ENCODE peak calls at places on chromosomes 2 and 18, in nine cellular contexts. One of them, this sample, is unnamed.

GRCh38 chr2:102268529-102269524 is 42.5 kb upstream of the IL1RL1 start:
- DNase-seq in heart left ventricle: no peak
- DNase-seq in HFFc6: peak; percentile 55
- DNase-seq in fibroblast of lung: peak; percentile 89
- DNase-seq in CD4-positive, alpha-beta T cell: no peak
- DNase-seq in right atrium auricular region: no peak
- DNase-seq in A549: no peak
- DNase-seq in BE2C: no peak
- DNase-seq in neural progenitor cell: no peak
- DNase-seq in this sample: no peak

GRCh38 chr2:181393472-181393871 is 63.7 kb upstream of the ITGA4 start:
- DNase-seq in heart left ventricle: no peak
- DNase-seq in fibroblast of lung: peak; percentile 60
- DNase-seq in neural progenitor cell: no peak
- DNase-seq in BE2C: no peak
- DNase-seq in right atrium auricular region: no peak
- DNase-seq in HFFc6: peak; percentile 76
- DNase-seq in A549: peak; percentile 18
- DNase-seq in CD4-positive, alpha-beta T cell: no peak
- DNase-seq in this sample: no peak

GRCh38 chr2:44582363-44583008 is 220.7 kb downstream of the CAMKMT start:
- DNase-seq in fibroblast of lung: peak; percentile 45
- DNase-seq in BE2C: no peak
- DNase-seq in HFFc6: peak; percentile 18
- DNase-seq in heart left ventricle: no peak
- DNase-seq in CD4-positive, alpha-beta T cell: no peak
- DNase-seq in A549: no peak
- DNase-seq in right atrium auricular region: no peak
- DNase-seq in neural progenitor cell: no peak
- DNase-seq in this sample: no peak

GRCh38 chr18:63152096-63152495 is 167.5 kb downstream of the BCL2 start:
- DNase-seq in right atrium auricular region: no peak
- DNase-seq in CD4-positive, alpha-beta T cell: no peak
- DNase-seq in BE2C: no peak
- DNase-seq in fibroblast of lung: no peak
- DNase-seq in HFFc6: no peak
- DNase-seq in neural progenitor cell: no peak
- DNase-seq in heart left ventricle: no peak
- DNase-seq in A549: no peak
- DNase-seq in this sample: no peak

GRCh38 chr2:217125004-217125403 is 265.1 kb upstream of the TNP1 start:
- DNase-seq in A549: no peak
- DNase-seq in neural progenitor cell: no peak
- DNase-seq in heart left ventricle: peak; percentile 34
- DNase-seq in CD4-positive, alpha-beta T cell: no peak
- DNase-seq in fibroblast of lung: no peak
- DNase-seq in HFFc6: no peak
- DNase-seq in right atrium auricular region: no peak
- DNase-seq in BE2C: no peak
- DNase-seq in this sample: no peak

GRCh38 chr2:5980351-5981054 is 288.3 kb downstream of the SOX11 start:
- DNase-seq in A549: no peak
- DNase-seq in right atrium auricular region: no peak
- DNase-seq in BE2C: no peak
- DNase-seq in CD4-positive, alpha-beta T cell: no peak
- DNase-seq in fibroblast of lung: no peak
- DNase-seq in heart left ventricle: no peak
- DNase-seq in HFFc6: no peak
- DNase-seq in neural progenitor cell: no peak
- DNase-seq in this sample: no peak

GRCh38 chr18:31876707-31877106 is 66.2 kb downstream of the TRAPPC8 start:
- DNase-seq in right atrium auricular region: no peak
- DNase-seq in HFFc6: no peak
- DNase-seq in A549: no peak
- DNase-seq in CD4-positive, alpha-beta T cell: no peak
- DNase-seq in BE2C: no peak
- DNase-seq in neural progenitor cell: no peak
- DNase-seq in fibroblast of lung: no peak
- DNase-seq in heart left ventricle: no peak
- DNase-seq in this sample: no peak

GRCh38 chr18:9839211-9839610 is 46.6 kb upstream of the TXNDC2 start:
- DNase-seq in neural progenitor cell: no peak
- DNase-seq in A549: no peak
- DNase-seq in right atrium auricular region: no peak
- DNase-seq in fibroblast of lung: no peak
- DNase-seq in CD4-positive, alpha-beta T cell: no peak
- DNase-seq in heart left ventricle: no peak
- DNase-seq in BE2C: no peak
- DNase-seq in HFFc6: no peak
- DNase-seq in this sample: no peak

GRCh38 chr2:67503066-67503795 is 106.1 kb downstream of the ETAA1 start:
- DNase-seq in neural progenitor cell: no peak
- DNase-seq in heart left ventricle: no peak
- DNase-seq in BE2C: no peak
- DNase-seq in CD4-positive, alpha-beta T cell: no peak
- DNase-seq in fibroblast of lung: peak; percentile 93
- DNase-seq in HFFc6: peak; percentile 88
- DNase-seq in right atrium auricular region: no peak
- DNase-seq in A549: peak; percentile 32
- DNase-seq in this sample: no peak

GRCh38 chr18:32548688-32549087 is 78.0 kb upstream of the GAREM1 start:
- DNase-seq in fibroblast of lung: no peak
- DNase-seq in BE2C: no peak
- DNase-seq in CD4-positive, alpha-beta T cell: no peak
- DNase-seq in A549: no peak
- DNase-seq in right atrium auricular region: no peak
- DNase-seq in neural progenitor cell: peak; percentile 93
- DNase-seq in heart left ventricle: no peak
- DNase-seq in HFFc6: no peak
- DNase-seq in this sample: peak; percentile 43

GRCh38 chr2:28975671-28976070 is 5.4 kb upstream of the TOGARAM2 start:
- DNase-seq in CD4-positive, alpha-beta T cell: no peak
- DNase-seq in fibroblast of lung: no peak
- DNase-seq in neural progenitor cell: no peak
- DNase-seq in A549: no peak
- DNase-seq in HFFc6: no peak
- DNase-seq in BE2C: no peak
- DNase-seq in right atrium auricular region: no peak
- DNase-seq in heart left ventricle: no peak
- DNase-seq in this sample: no peak

GRCh38 chr2:9484533-9484932 is 10.2 kb downstream of the IAH1 start:
- DNase-seq in HFFc6: peak; percentile 46
- DNase-seq in right atrium auricular region: no peak
- DNase-seq in fibroblast of lung: peak; percentile 57
- DNase-seq in neural progenitor cell: no peak
- DNase-seq in CD4-positive, alpha-beta T cell: no peak
- DNase-seq in heart left ventricle: no peak
- DNase-seq in BE2C: no peak
- DNase-seq in A549: no peak
- DNase-seq in this sample: no peak

GRCh38 chr2:24920813-24921441 is 890 bp upstream of the ADCY3 start:
- DNase-seq in CD4-positive, alpha-beta T cell: no peak
- DNase-seq in right atrium auricular region: no peak
- DNase-seq in BE2C: no peak
- DNase-seq in HFFc6: no peak
- DNase-seq in fibroblast of lung: no peak
- DNase-seq in neural progenitor cell: peak; percentile 45
- DNase-seq in heart left ventricle: no peak
- DNase-seq in A549: peak; percentile 33
- DNase-seq in this sample: no peak
- TF ChIP-seq CTCF in CD4-positive, alpha-beta T cell: no peak
- TF ChIP-seq CTCF in right atrium auricular region: no peak
- TF ChIP-seq CTCF in BE2C: peak; percentile 59
- TF ChIP-seq CTCF in HFFc6: peak; percentile 52
- TF ChIP-seq CTCF in fibroblast of lung: peak; percentile 32
- TF ChIP-seq CTCF in neural progenitor cell: peak; percentile 40
- TF ChIP-seq CTCF in heart left ventricle: no peak
- TF ChIP-seq CTCF in A549: peak; percentile 76
- TF ChIP-seq CTCF in this sample: peak; percentile 47

GRCh38 chr2:238435752-238436096 is 9.0 kb downstream of the ASB1 start:
- DNase-seq in neural progenitor cell: no peak
- DNase-seq in HFFc6: no peak
- DNase-seq in A549: no peak
- DNase-seq in right atrium auricular region: no peak
- DNase-seq in fibroblast of lung: no peak
- DNase-seq in heart left ventricle: no peak
- DNase-seq in BE2C: no peak
- DNase-seq in CD4-positive, alpha-beta T cell: no peak
- DNase-seq in this sample: no peak

GRCh38 chr2:238433941-238434845 is 7.5 kb downstream of the ASB1 start:
- DNase-seq in CD4-positive, alpha-beta T cell: no peak
- DNase-seq in HFFc6: peak; percentile 94
- DNase-seq in neural progenitor cell: no peak
- DNase-seq in A549: no peak
- DNase-seq in BE2C: no peak
- DNase-seq in fibroblast of lung: peak; percentile 91
- DNase-seq in heart left ventricle: no peak
- DNase-seq in right atrium auricular region: no peak
- DNase-seq in this sample: no peak

GRCh38 chr2:238434846-238435751 is 8.4 kb downstream of the ASB1 start:
- DNase-seq in fibroblast of lung: no peak
- DNase-seq in BE2C: no peak
- DNase-seq in right atrium auricular region: no peak
- DNase-seq in heart left ventricle: no peak
- DNase-seq in CD4-positive, alpha-beta T cell: no peak
- DNase-seq in neural progenitor cell: no peak
- DNase-seq in HFFc6: no peak
- DNase-seq in A549: no peak
- DNase-seq in this sample: no peak

GRCh38 chr2:238431431-238431830 is 4.7 kb downstream of the ASB1 start:
- DNase-seq in right atrium auricular region: no peak
- DNase-seq in A549: no peak
- DNase-seq in BE2C: no peak
- DNase-seq in neural progenitor cell: no peak
- DNase-seq in heart left ventricle: no peak
- DNase-seq in fibroblast of lung: no peak
- DNase-seq in CD4-positive, alpha-beta T cell: no peak
- DNase-seq in HFFc6: no peak
- DNase-seq in this sample: no peak

DNA sequence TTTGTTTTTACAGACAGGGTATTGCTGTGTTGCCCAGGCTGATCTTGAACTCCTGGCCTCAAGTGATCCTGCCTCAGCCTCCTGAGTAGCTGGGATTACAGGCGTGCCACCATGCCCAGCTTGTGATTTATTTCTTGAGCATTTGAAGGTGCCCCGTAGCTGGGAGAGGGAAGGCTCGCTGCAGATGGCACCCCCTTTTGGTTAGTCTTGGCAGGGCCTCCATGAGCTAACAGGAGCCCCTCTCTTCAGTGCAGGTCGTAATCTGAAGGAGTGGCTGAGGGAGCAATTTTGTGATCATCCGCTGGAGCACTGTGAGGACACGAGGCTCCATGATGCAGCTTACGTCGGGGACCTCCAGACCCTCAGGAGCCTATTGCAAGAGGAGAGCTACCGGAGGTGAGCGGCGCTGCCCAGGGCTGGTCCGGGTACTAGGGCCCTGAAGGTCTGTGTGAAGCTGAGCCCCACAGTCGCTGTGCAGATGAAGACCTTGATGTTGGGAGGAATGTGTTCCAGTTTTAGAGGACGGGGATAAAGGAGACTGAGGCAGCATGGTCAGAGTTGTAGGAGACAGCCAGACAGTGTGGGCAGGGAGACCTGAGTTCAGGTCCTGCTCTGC is 6.7 kb downstream of the ASB1 start:
- DNase-seq in right atrium auricular region: no peak
- DNase-seq in A549: peak; percentile 22
- DNase-seq in heart left ventricle: no peak
- DNase-seq in HFFc6: no peak
- DNase-seq in neural progenitor cell: no peak
- DNase-seq in BE2C: no peak
- DNase-seq in fibroblast of lung: no peak
- DNase-seq in CD4-positive, alpha-beta T cell: no peak
- DNase-seq in this sample: no peak
- TF ChIP-seq CTCF in right atrium auricular region: no peak
- TF ChIP-seq CTCF in A549: no peak
- TF ChIP-seq CTCF in heart left ventricle: no peak
- TF ChIP-seq CTCF in HFFc6: no peak
- TF ChIP-seq CTCF in neural progenitor cell: peak; percentile 22
- TF ChIP-seq CTCF in BE2C: no peak
- TF ChIP-seq CTCF in fibroblast of lung: no peak
- TF ChIP-seq CTCF in CD4-positive, alpha-beta T cell: no peak
- TF ChIP-seq CTCF in this sample: no peak

GRCh38 chr2:200658278-200658864 is 72.6 kb downstream of the AOX1 start:
- DNase-seq in heart left ventricle: no peak
- DNase-seq in fibroblast of lung: peak; percentile 23
- DNase-seq in BE2C: no peak
- DNase-seq in right atrium auricular region: no peak
- DNase-seq in HFFc6: no peak
- DNase-seq in A549: peak; percentile 47
- DNase-seq in CD4-positive, alpha-beta T cell: no peak
- DNase-seq in neural progenitor cell: peak; percentile 15
- DNase-seq in this sample: no peak
- TF ChIP-seq CTCF in heart left ventricle: peak; percentile 11
- TF ChIP-seq CTCF in fibroblast of lung: no peak
- TF ChIP-seq CTCF in BE2C: peak; percentile 25
- TF ChIP-seq CTCF in right atrium auricular region: no peak
- TF ChIP-seq CTCF in HFFc6: no peak
- TF ChIP-seq CTCF in A549: peak; percentile 27
- TF ChIP-seq CTCF in CD4-positive, alpha-beta T cell: no peak
- TF ChIP-seq CTCF in neural progenitor cell: peak; percentile 21
- TF ChIP-seq CTCF in this sample: no peak

GRCh38 chr2:52452201-52452600 is 1315.4 kb upstream of the CHAC2 start:
- DNase-seq in HFFc6: no peak
- DNase-seq in BE2C: no peak
- DNase-seq in neural progenitor cell: no peak
- DNase-seq in CD4-positive, alpha-beta T cell: no peak
- DNase-seq in right atrium auricular region: no peak
- DNase-seq in A549: no peak
- DNase-seq in heart left ventricle: no peak
- DNase-seq in fibroblast of lung: no peak
- DNase-seq in this sample: no peak

GRCh38 chr2:52454962-52455361 is 1312.6 kb upstream of the CHAC2 start:
- DNase-seq in neural progenitor cell: no peak
- DNase-seq in BE2C: no peak
- DNase-seq in A549: no peak
- DNase-seq in heart left ventricle: no peak
- DNase-seq in fibroblast of lung: peak; percentile 10
- DNase-seq in CD4-positive, alpha-beta T cell: no peak
- DNase-seq in right atrium auricular region: no peak
- DNase-seq in HFFc6: no peak
- DNase-seq in this sample: no peak

DNA sequence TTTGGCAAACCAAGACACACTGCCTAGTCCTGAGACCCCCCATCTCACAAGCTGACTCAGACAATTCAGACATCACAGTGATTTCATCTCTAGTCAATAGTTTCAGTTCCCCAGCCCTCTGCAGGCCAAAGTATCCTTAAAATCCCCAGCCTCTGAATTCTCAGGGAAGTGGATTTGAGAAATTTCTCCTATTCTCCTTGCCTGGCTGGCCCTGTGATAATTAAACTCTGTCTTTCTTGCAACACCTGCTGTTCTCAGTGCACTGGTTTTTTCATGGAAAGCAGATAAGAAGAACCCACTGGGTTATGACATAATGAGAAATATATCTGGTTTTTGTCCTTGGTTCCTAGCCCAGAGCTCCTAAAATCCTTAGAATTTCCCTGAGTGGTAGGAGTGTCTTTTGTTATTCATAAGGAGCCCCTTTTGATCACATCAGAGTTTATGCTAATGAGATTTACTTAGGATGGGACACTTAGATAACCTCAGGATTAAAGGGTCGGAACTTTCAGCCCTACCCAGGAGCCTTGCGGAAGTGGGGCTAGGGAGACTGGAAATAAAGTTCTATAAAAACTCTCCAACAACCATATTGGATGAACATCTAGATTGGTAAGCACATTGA is 1310.7 kb upstream of the CHAC2 start:
- DNase-seq in heart left ventricle: no peak
- DNase-seq in CD4-positive, alpha-beta T cell: no peak
- DNase-seq in right atrium auricular region: no peak
- DNase-seq in HFFc6: no peak
- DNase-seq in BE2C: no peak
- DNase-seq in fibroblast of lung: no peak
- DNase-seq in neural progenitor cell: peak; percentile 50
- DNase-seq in A549: no peak
- DNase-seq in this sample: no peak
- TF ChIP-seq CTCF in heart left ventricle: no peak
- TF ChIP-seq CTCF in CD4-positive, alpha-beta T cell: no peak
- TF ChIP-seq CTCF in right atrium auricular region: no peak
- TF ChIP-seq CTCF in HFFc6: no peak
- TF ChIP-seq CTCF in BE2C: no peak
- TF ChIP-seq CTCF in fibroblast of lung: no peak
- TF ChIP-seq CTCF in neural progenitor cell: peak; percentile 20
- TF ChIP-seq CTCF in A549: no peak
- TF ChIP-seq CTCF in this sample: no peak

This sample was measured in D721Med.